ENCODE peak calls at places on chromosomes 11 and 22, in six cellular contexts. B is psoas muscle, V is left lung, H is upper lobe of left lung, I is mucosa of descending colon, K is A549. J is an unnamed sample.

GRCh38 chr22:45997775-45998637 is 21.0 kb upstream of the WNT7B start:
- ATAC-seq in H (no peak), K (no peak), B (no peak), V (peak), I (peak), J (peak)

GRCh38 chr22:43047605-43048004 is 32.7 kb upstream of the PACSIN2 start:
- ATAC-seq in V (no peak), K (no peak), I (no peak), B (no peak), H (no peak), J (no peak)

GRCh38 chr11:58061813-58062212 is 31.1 kb downstream of the OR6Q1 start:
- ATAC-seq in H (no peak), I (no peak), B (no peak), V (no peak), K (no peak), J (no peak)

GRCh38 chr22:43944670-43945430 is 10.4 kb upstream of the SAMM50 start:
- ATAC-seq in H (no peak), K (no peak), B (no peak), I (no peak), V (no peak), J (no peak)

GRCh38 chr11:65215441-65216076 is 33.8 kb downstream of the CAPN1 start:
- ATAC-seq in B (no peak), V (no peak), K (no peak), I (no peak), H (no peak), J (no peak)

GRCh38 chr11:11464555-11464954 is 111.5 kb upstream of the CSNK2A3 start:
- ATAC-seq in K (no peak), B (no peak), H (no peak), I (no peak), V (no peak), J (no peak)

GRCh38 chr22:24424001-24424900 is 3.1 kb upstream of the ADORA2A start:
- ATAC-seq in I (peak), B (peak), K (peak), V (peak), H (no peak), J (peak)

GRCh38 chr11:26827567-26828037 is 105.7 kb upstream of the SLC5A12 start:
- ATAC-seq in K (no peak), H (no peak), I (no peak), B (no peak), V (no peak), J (peak)

GRCh38 chr22:22737590-22737989 is 93.2 kb downstream of the GGTLC2 start:
- ATAC-seq in V (no peak), K (no peak), I (no peak), H (no peak), B (no peak), J (no peak)

GRCh38 chr11:70127653-70128434 is 49.7 kb downstream of the ANO1 start:
- ATAC-seq in V (no peak), B (no peak), K (no peak), H (no peak), I (no peak), J (no peak)

GRCh38 chr11:89347071-89347470 is 144.1 kb downstream of the NOX4 start:
- ATAC-seq in I (no peak), K (no peak), V (no peak), H (no peak), B (no peak), J (no peak)

GRCh38 chr11:129453293-129453721 is 77.7 kb downstream of the BARX2 start:
- ATAC-seq in I (no peak), K (no peak), V (no peak), B (no peak), H (no peak), J (no peak)

GRCh38 chr22:39995346-39996252 is 845 bp downstream of the FAM83F start:
- ATAC-seq in I (peak), K (no peak), B (no peak), V (no peak), H (peak), J (no peak)

GRCh38 chr11:125429174-125429707 is 66.8 kb downstream of the FEZ1 start:
- ATAC-seq in H (no peak), B (no peak), V (peak), K (peak), I (peak), J (no peak)

GRCh38 chr22:48263431-48263765 is 1500.9 kb downstream of the TBC1D22A start:
- ATAC-seq in V (no peak), H (no peak), I (no peak), B (no peak), K (no peak), J (no peak)

GRCh38 chr11:134406264-134407185 is 5.5 kb downstream of the B3GAT1 start:
- ATAC-seq in H (no peak), K (no peak), I (no peak), V (no peak), B (no peak), J (no peak)

GRCh38 chr22:20027966-20028854 is 7.3 kb downstream of the TANGO2 start:
- ATAC-seq in V (no peak), B (no peak), K (peak), I (no peak), H (no peak), J (no peak)

GRCh38 chr11:75263944-75264349 is 23.4 kb downstream of the TPBGL start:
- ATAC-seq in I (peak), H (no peak), V (peak), K (no peak), B (no peak), J (no peak)

GRCh38 chr11:73270089-73270854 is 1.9 kb upstream of the P2RY6 start:
- ATAC-seq in H (peak), B (no peak), I (no peak), V (peak), K (no peak), J (no peak)

GRCh38 chr11:3781423-3781822 is 15.9 kb downstream of the NUP98 start:
- ATAC-seq in I (no peak), K (no peak), H (no peak), B (peak), V (peak), J (no peak)

GRCh38 chr11:63837027-63837688 is 1.8 kb upstream of the MARK2 start:
- ATAC-seq in K (peak), H (peak), I (peak), B (peak), V (peak), J (no peak)

GRCh38 chr11:63518548-63518947 is 12.7 kb downstream of the LGALS12 start:
- ATAC-seq in B (no peak), V (no peak), I (peak), H (no peak), K (no peak), J (no peak)

GRCh38 chr11:44773351-44773965 is 46.7 kb downstream of the TSPAN18 start:
- ATAC-seq in B (no peak), K (no peak), I (no peak), H (no peak), V (no peak), J (no peak)

DNA sequence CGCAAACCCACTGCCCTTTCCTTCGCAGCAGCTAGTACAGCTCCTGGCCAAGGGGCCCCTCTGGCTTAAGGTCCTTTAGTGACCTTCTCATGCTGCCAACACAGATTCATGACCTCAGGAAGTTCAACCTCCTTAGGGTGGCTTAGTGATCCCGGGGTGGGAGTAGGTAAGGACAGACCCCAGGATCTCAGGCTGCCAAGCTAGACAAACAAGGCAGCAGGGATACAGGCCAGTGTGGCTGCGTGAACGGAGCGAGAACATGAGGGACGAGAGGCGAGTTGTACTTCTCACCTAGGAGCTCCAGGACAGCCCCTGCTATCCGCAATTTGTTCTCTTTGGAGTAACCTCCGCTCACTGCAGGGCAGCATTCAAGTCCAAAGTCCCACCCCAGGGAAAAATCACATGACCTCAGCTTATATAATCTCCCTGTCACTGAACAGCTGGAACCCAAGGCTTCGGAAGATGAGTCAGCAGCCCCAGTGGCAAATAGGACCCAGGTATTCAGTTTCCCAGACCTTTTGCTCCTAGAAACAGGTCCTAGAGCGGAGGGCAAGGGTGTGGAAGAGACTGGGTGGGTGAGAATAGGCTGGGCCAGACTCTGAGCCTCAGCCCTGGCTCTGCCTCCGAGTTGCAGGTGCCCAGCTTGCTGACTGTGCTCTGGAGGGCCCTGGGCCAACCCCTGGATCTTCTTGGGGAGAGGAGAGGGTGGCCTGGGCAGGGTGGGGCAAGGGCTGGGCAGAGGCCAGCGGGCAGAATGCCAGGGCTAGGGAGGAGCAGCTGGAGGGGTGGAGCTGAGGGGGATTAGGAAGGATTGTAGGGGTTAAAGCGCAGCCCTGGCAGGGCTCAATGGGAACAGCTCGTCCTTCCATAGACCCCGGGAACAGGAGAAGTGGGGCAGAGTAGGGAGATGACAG is 13.1 kb downstream of the USP2 start:
- ATAC-seq in V (peak), H (no peak), K (peak), I (peak), B (peak), J (peak)
- H3K4me3 ChIP-seq in V (no peak), H (no peak), K (no peak), I (no peak), B (peak), J (no peak)

DNA sequence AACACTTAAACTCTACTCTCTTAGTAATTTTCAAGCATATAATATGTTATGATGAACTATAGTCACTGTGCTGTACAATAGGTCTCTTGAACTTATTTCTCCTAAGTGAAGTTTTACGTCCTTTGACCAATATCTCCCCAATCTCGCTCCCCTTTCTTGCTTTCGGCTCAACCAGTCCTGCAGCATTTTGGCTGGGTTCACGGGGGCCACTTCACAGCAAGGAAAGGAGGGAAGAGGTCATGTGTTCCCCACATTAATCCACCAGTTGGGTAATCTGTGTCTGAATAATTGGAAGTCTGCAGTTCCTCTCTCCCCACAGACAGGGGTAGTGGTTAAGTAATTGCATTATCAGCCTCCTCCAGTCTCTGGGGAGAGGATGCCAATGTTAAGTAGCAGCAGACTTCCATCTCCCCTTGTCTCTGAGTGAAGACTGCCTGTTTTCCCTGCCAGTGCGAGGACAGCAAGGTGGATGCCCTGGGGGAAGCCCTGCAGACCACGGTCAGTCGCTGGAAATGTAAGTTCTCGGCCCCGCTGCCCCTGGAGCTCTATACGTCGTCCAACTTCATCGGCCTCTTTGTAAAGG is 59.2 kb upstream of the CRTAM start:
- ATAC-seq in V (no peak), H (no peak), K (no peak), B (no peak), I (no peak), J (no peak)
- TF ChIP-seq CTCF in V (no peak), H (no peak), K (no peak), B (no peak), I (no peak), J (no peak)

GRCh38 chr11:8313504-8314090 is 49.9 kb upstream of the LMO1 start:
- ATAC-seq in I (no peak), H (no peak), B (no peak), K (no peak), V (no peak), J (no peak)
- H3K4me3 ChIP-seq in I (no peak), H (no peak), B (no peak), K (no peak), V (no peak), J (no peak)

GRCh38 chr22:31646186-31647019 is 15.6 kb downstream of the PISD start:
- ATAC-seq in H (no peak), V (peak), I (peak), B (no peak), K (peak), J (no peak)
- TF ChIP-seq CTCF in H (no peak), V (no peak), I (no peak), B (no peak), K (no peak), J (no peak)

GRCh38 chr11:2173761-2174160 is 2.1 kb upstream of the TH start:
- ATAC-seq in H (no peak), B (no peak), V (no peak), K (no peak), I (no peak), J (no peak)
- H3K4me3 ChIP-seq in H (no peak), B (no peak), V (no peak), K (no peak), I (no peak), J (no peak)

DNA sequence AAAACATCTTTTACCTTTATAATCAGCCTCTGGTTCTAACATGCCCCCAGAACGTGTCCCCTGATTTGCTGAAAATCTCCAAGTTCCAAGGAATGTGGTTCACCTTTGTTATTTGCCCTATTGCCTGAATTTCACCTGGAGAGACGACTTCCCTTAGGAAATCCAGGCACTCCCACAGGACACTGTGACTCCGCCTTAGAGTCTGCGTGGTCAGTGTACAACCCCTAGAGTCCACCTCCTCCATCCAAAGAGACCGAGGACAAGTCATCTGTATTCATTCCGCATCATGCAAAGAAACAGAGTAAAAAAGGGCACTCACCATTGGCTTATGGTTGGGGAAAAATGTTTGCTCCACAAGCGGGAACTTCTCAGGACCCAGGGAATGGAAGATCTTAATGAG is 63.1 kb downstream of the TIMP3 start:
- ATAC-seq in K (no peak), V (no peak), B (no peak), I (no peak), H (no peak), J (no peak)
- TF ChIP-seq CTCF in K (no peak), V (no peak), B (no peak), I (no peak), H (no peak), J (no peak)

DNA sequence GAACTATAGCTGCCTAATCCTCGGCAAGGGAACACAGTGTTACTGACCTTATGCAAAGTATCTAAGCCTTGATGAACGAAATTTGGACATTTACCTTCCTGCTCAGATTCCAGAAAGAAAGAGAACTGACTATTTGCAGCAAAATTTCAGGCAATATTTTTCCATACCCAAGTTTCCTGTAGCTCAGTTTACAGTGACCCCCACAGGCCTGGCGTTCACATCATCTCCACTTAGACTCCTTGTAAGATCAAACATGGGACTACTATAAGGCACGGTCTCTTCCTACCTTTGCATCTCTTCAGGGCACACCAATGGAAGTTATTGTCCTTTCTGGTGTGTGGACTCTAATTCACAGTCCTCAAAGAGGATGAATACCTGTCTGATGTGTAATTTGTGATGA is 21.1 kb downstream of the MS4A6A start:
- ATAC-seq in V (no peak), K (no peak), I (no peak), B (no peak), H (no peak), J (no peak)
- H3K4me3 ChIP-seq in V (no peak), K (no peak), I (no peak), B (no peak), H (no peak), J (no peak)

DNA sequence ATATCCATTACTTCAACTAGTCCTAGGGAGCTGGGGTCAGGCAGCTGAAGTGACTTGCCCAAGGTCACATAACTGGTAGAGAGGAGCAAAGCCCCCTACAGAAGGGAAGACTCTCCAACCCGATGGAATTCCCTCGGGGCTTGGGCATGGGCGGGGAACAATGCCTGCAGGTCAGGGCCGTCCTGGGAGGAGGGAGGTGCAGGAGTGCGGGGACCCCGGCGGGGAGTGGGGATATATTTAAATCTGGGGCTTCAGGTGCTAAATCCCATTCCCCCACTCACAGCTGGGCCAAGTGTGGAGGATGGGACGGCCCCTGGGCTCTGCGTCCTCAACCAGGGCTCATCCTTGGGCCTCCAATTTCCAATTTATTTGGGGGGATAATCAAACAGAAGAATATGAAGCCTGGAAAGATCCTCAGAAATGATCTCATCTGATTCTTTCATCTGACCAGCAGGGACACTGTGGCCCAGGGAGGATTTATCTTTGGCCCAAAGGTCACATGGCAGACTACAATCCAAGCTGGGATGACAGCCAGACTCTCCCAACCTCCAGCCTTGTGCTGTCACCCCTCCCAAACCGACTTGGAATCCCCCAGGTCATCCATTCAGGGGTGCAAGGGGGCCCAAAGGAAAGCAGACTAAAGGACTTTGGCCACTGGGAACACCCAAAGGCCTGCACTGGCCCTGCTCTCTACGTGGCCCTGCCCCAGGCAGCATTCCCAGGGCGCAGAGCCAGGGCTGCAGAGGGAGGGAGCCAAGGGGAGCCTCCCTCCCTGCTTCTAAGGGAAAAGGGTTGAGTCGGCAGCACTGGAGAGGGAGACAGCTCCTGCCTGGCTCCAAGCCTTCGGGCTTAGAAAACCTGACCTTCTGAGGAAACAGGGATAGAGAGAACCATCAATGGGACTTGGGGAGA is 8.7 kb upstream of the C1QTNF6 start:
- ATAC-seq in I (peak), V (peak), K (peak), B (peak), H (peak), J (peak)
- TF ChIP-seq CTCF in I (no peak), V (no peak), K (no peak), B (peak), H (no peak), J (no peak)

J was measured in gastroesophageal sphincter.